ENCODE peak calls at places on chromosome X, in eight cellular contexts. I is fibroblast of pulmonary artery, Q is astrocyte of the spinal cord, A is right lobe of liver, U is small intestine, K is K562, W is sigmoid colon, Y is prostate gland. S is an unnamed sample.

GRCh38 chrX:154365052-154365600 is 9.3 kb downstream of the FLNA start:
- DNase-seq in U (no peak), Q (no peak), K (no peak), W (no peak), I (no peak), A (no peak), Y (no peak), S (no peak)

GRCh38 chrX:20974326-20974725 is 399.9 kb upstream of the CNKSR2 start:
- DNase-seq in U (no peak), K (no peak), A (no peak), W (no peak), Q (peak), I (peak), Y (no peak), S (peak)

GRCh38 chrX:103658681-103659433 is 27.6 kb downstream of the MORF4L2 start:
- DNase-seq in I (no peak), A (no peak), U (no peak), Y (no peak), K (no peak), Q (no peak), W (no peak), S (no peak)

GRCh38 chrX:13085533-13085932 is 41.1 kb upstream of the FAM9C start:
- DNase-seq in Q (no peak), U (no peak), K (no peak), Y (no peak), I (no peak), W (no peak), A (no peak), S (no peak)

GRCh38 chrX:129540725-129541184 is 696 bp downstream of the OCRL start:
- DNase-seq in A (peak), U (peak), Y (peak), W (peak), K (peak), I (no peak), Q (no peak), S (peak)

GRCh38 chrX:22650691-22651090 is 349.1 kb upstream of the DDX53 start:
- DNase-seq in K (no peak), Q (no peak), A (no peak), W (no peak), U (no peak), I (no peak), Y (no peak), S (no peak)

GRCh38 chrX:150162141-150162540 is 201.0 kb upstream of the MAMLD1 start:
- DNase-seq in Q (no peak), A (no peak), U (no peak), Y (no peak), K (no peak), W (no peak), I (no peak), S (peak)

GRCh38 chrX:3204606-3205005 is 141.8 kb downstream of the MXRA5 start:
- DNase-seq in U (no peak), I (no peak), Q (no peak), K (no peak), Y (no peak), W (no peak), A (no peak), S (no peak)

GRCh38 chrX:41265615-41266014 is 68.3 kb upstream of the DDX3X start:
- DNase-seq in Q (peak), I (peak), Y (no peak), W (peak), A (no peak), U (no peak), K (peak), S (peak)

GRCh38 chrX:117511379-117511778 is 605.2 kb downstream of the KLHL13 start:
- DNase-seq in Q (no peak), W (no peak), U (no peak), K (no peak), A (no peak), Y (no peak), I (no peak), S (no peak)

GRCh38 chrX:120474085-120474484 is 5.0 kb upstream of the LAMP2 start:
- DNase-seq in I (no peak), W (no peak), Q (no peak), U (no peak), A (no peak), Y (no peak), K (no peak), S (no peak)

GRCh38 chrX:53263597-53264094 is 17.7 kb downstream of the IQSEC2 start:
- DNase-seq in U (no peak), I (peak), A (no peak), Y (no peak), Q (peak), W (no peak), K (peak), S (peak)

GRCh38 chrX:111568356-111568755 is 56.9 kb downstream of the SERTM2 start:
- DNase-seq in A (peak), U (no peak), W (no peak), Y (no peak), Q (no peak), K (peak), I (peak), S (no peak)

GRCh38 chrX:107571296-107571998 is 56.9 kb upstream of the PRPS1 start:
- DNase-seq in A (no peak), Y (no peak), Q (peak), U (no peak), I (peak), W (no peak), K (no peak), S (peak)

GRCh38 chrX:106897259-106897658 is 5.9 kb downstream of the RIPPLY1 start:
- DNase-seq in A (no peak), W (no peak), Y (no peak), Q (peak), U (no peak), I (peak), K (no peak), S (peak)

GRCh38 chrX:19514791-19515614 is at the start of gene MAP3K15:
- DNase-seq in Q (no peak), W (no peak), U (peak), Y (no peak), A (peak), K (peak), I (no peak), S (peak)
- H3K4me3 ChIP-seq in Q (no peak), W (peak), U (peak), Y (peak), A (no peak), K (no peak), I (no peak), S (peak)

GRCh38 chrX:45009371-45010000 is 136.5 kb downstream of the KDM6A start:
- DNase-seq in U (no peak), A (no peak), Y (no peak), W (no peak), I (peak), Q (peak), K (no peak), S (peak)
- H3K4me3 ChIP-seq in U (no peak), A (no peak), Y (no peak), W (no peak), I (no peak), Q (no peak), K (no peak), S (no peak)

GRCh38 chrX:132271330-132271729 is 52.1 kb upstream of the RAP2C start:
- DNase-seq in Q (no peak), A (no peak), Y (peak), K (no peak), U (no peak), I (peak), W (no peak), S (no peak)
- H3K4me3 ChIP-seq in Q (no peak), A (no peak), Y (no peak), K (no peak), U (no peak), I (no peak), W (no peak), S (no peak)

DNA sequence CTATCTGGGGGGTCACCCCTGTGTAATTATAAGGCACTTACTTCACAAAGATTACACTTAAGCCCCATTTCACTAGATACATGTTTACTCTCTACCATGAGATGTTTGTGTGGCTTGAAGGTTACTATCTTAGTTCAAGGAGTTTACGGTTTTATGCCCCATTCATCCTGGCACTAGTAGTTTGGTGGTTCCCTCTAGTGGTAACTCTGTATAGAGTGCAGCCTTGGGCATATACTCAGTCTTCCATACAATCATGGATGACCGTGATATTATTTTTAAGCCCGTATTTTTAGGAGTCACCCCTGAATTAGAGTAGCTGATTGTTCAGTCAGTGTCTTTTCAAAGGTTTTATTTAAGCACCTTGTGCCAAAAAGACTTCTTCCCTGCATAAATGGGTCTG is 109.9 kb upstream of the FAM47C start:
- DNase-seq in U (peak), K (no peak), A (no peak), Y (no peak), I (peak), Q (no peak), W (no peak), S (no peak)
- H3K4me3 ChIP-seq in U (no peak), K (no peak), A (no peak), Y (no peak), I (no peak), Q (no peak), W (no peak), S (no peak)

GRCh38 chrX:137051978-137052640 is 18.3 kb upstream of the GPR101 start:
- DNase-seq in I (peak), A (peak), Y (peak), Q (peak), W (peak), U (peak), K (peak), S (peak)
- H3K4me3 ChIP-seq in I (peak), A (peak), Y (peak), Q (peak), W (peak), U (peak), K (peak), S (peak)

DNA sequence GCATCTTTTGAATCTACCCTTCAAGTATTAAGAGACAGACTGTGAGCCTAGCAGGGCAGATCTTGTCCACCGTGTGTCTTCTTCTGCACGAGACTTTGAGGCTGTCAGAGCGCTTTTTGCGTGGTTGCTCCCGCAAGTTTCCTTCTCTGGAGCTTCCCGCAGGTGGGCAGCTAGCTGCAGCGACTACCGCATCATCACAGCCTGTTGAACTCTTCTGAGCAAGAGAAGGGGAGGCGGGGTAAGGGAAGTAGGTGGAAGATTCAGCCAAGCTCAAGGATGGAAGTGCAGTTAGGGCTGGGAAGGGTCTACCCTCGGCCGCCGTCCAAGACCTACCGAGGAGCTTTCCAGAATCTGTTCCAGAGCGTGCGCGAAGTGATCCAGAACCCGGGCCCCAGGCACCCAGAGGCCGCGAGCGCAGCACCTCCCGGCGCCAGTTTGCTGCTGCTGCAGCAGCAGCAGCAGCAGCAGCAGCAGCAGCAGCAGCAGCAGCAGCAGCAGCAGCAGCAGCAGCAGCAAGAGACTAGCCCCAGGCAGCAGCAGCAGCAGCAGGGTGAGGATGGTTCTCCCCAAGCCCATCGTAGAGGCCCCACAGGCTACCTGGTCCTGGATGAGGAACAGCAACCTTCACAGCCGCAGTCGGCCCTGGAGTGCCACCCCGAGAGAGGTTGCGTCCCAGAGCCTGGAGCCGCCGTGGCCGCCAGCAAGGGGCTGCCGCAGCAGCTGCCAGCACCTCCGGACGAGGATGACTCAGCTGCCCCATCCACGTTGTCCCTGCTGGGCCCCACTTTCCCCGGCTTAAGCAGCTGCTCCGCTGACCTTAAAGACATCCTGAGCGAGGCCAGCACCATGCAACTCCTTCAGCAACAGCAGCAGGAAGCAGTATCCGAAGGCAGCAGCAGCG is 1.3 kb downstream of the AR start:
- DNase-seq in Q (peak), Y (peak), W (peak), A (peak), I (peak), U (no peak), K (peak), S (peak)
- H3K4me3 ChIP-seq in Q (peak), Y (peak), W (peak), A (peak), I (peak), U (no peak), K (no peak), S (no peak)

DNA sequence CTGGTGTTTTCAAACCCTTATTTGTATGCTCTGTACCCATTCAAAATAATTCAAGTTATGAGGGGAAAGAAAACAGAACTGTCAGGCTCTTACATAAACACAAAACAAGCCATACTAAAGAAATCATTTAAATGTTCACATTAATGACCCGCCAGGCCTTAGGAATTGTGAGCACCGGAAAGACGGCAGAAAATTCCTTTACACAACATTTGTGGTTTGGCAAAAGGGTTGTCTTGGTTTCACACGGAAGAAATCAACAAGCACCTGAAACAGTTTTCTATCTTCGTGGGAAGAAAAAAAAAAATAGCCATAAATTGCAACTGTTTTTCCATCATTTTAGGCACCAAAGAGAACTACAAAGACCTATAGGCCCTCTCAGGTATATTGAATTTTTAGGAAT is 188.5 kb upstream of the FTHL17 start:
- DNase-seq in A (no peak), U (no peak), I (peak), Y (no peak), Q (peak), K (no peak), W (no peak), S (no peak)
- H3K4me3 ChIP-seq in A (no peak), U (no peak), I (no peak), Y (no peak), Q (no peak), K (no peak), W (no peak), S (no peak)

GRCh38 chrX:11837437-11837836 is 79.4 kb downstream of the MSL3 start:
- DNase-seq in A (no peak), W (no peak), K (no peak), Y (no peak), Q (no peak), I (no peak), U (no peak), S (no peak)
- H3K4me3 ChIP-seq in A (no peak), W (no peak), K (no peak), Y (no peak), Q (no peak), I (no peak), U (no peak), S (no peak)

GRCh38 chrX:40009890-40010289 is 87.9 kb downstream of the BCOR start:
- DNase-seq in I (no peak), U (no peak), Q (no peak), Y (no peak), W (no peak), K (no peak), A (no peak), S (no peak)

GRCh38 chrX:40008841-40009461 is 88.8 kb downstream of the BCOR start:
- DNase-seq in W (peak), U (no peak), Q (no peak), K (no peak), Y (no peak), A (peak), I (peak), S (no peak)

GRCh38 chrX:40010550-40011364 is 87.0 kb downstream of the BCOR start:
- DNase-seq in U (no peak), A (peak), I (no peak), Q (no peak), K (no peak), W (no peak), Y (no peak), S (no peak)

GRCh38 chrX:40007746-40008705 is 89.7 kb downstream of the BCOR start:
- DNase-seq in Y (no peak), W (no peak), K (no peak), Q (no peak), I (no peak), A (no peak), U (no peak), S (no peak)

DNA sequence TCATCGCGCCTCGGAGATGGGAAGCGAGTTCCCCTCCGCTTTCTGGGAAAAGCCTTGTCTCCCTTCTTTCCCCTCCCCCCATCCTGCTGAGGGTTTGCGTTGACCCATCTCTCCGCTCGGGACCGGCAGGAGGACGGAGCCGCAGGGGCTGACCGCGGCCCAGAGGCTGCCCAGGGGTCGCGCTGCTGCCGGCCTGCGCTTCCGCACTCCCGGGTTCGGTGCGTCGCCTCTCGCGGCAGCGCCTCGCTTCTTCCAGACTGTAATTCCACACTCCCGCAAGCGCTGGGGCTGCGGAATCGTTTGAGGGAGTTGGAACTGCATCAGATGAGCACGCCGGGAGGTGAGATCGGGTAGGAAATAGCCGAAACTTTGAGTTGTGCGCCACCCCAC is 88.3 kb downstream of the BCOR start:
- DNase-seq in U (no peak), K (no peak), A (peak), I (no peak), W (no peak), Y (no peak), Q (no peak), S (no peak)
- H3K4me3 ChIP-seq in U (no peak), K (no peak), A (no peak), I (no peak), W (peak), Y (no peak), Q (no peak), S (no peak)

DNA sequence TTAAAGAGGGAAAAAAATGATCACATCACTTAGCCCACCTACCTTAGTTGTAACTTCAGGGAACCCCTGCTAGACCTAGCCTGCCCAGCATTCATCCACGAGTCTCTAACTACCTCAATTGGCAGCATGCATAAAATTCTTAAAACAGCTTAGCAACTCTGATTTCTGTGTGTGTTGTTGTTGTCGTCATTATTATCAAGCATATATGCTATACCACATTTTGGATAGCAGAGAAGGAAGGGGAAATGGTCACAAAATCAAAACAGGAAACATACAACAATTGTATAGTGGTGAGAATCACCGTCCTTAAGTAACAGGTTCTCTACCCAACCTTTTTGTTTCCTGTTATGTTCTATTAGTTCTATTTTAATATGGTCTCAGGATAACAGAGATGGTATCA is 2.7 kb upstream of the ACOT9 start:
- DNase-seq in K (no peak), U (no peak), Y (no peak), W (no peak), A (no peak), Q (no peak), I (peak), S (no peak)
- H3K4me3 ChIP-seq in K (no peak), U (no peak), Y (no peak), W (no peak), A (no peak), Q (no peak), I (no peak), S (no peak)

S was measured in MG63.